ENCODE peak calls at places on chromosomes 12 and 14, in six cellular contexts. One of them, this sample, is unnamed.

GRCh38 chr12:127903146-127903545 is 363.8 kb upstream of the TMEM132C start:
- DNase-seq in AG04449: peak
- DNase-seq in NB4: no peak
- DNase-seq in cardiac muscle cell: peak
- DNase-seq in psoas muscle: no peak
- DNase-seq in GM13977: no peak
- DNase-seq in this sample: no peak

GRCh38 chr12:632102-632696 is 31.0 kb downstream of the NINJ2 start:
- DNase-seq in AG04449: peak
- DNase-seq in NB4: peak
- DNase-seq in cardiac muscle cell: peak
- DNase-seq in psoas muscle: no peak
- DNase-seq in GM13977: no peak
- DNase-seq in this sample: peak

GRCh38 chr12:19003110-19003509 is 126.4 kb upstream of the PLEKHA5 start:
- DNase-seq in AG04449: no peak
- DNase-seq in NB4: no peak
- DNase-seq in cardiac muscle cell: no peak
- DNase-seq in psoas muscle: no peak
- DNase-seq in GM13977: no peak
- DNase-seq in this sample: no peak

GRCh38 chr12:109759076-109759420 is 45.4 kb downstream of the FAM222A start:
- DNase-seq in AG04449: no peak
- DNase-seq in NB4: no peak
- DNase-seq in cardiac muscle cell: no peak
- DNase-seq in psoas muscle: peak
- DNase-seq in GM13977: no peak
- DNase-seq in this sample: no peak

GRCh38 chr12:93323625-93324165 is 54.0 kb upstream of the NUDT4 start:
- DNase-seq in AG04449: no peak
- DNase-seq in NB4: no peak
- DNase-seq in cardiac muscle cell: no peak
- DNase-seq in psoas muscle: no peak
- DNase-seq in GM13977: no peak
- DNase-seq in this sample: no peak

GRCh38 chr14:104732931-104733681 is 9.1 kb downstream of the ADSS1 start:
- DNase-seq in AG04449: no peak
- DNase-seq in NB4: no peak
- DNase-seq in cardiac muscle cell: no peak
- DNase-seq in psoas muscle: peak
- DNase-seq in GM13977: no peak
- DNase-seq in this sample: no peak

GRCh38 chr12:51976376-51977160 is 25.1 kb downstream of the ACVR1B start:
- DNase-seq in AG04449: no peak
- DNase-seq in NB4: peak
- DNase-seq in cardiac muscle cell: peak
- DNase-seq in psoas muscle: no peak
- DNase-seq in GM13977: no peak
- DNase-seq in this sample: no peak

GRCh38 chr12:95257541-95257940 is 39.9 kb downstream of the VEZT start:
- DNase-seq in AG04449: no peak
- DNase-seq in NB4: no peak
- DNase-seq in cardiac muscle cell: no peak
- DNase-seq in psoas muscle: no peak
- DNase-seq in GM13977: no peak
- DNase-seq in this sample: no peak

GRCh38 chr12:75724913-75725312 is 213.5 kb upstream of the KRR1 start:
- DNase-seq in AG04449: no peak
- DNase-seq in NB4: no peak
- DNase-seq in cardiac muscle cell: no peak
- DNase-seq in psoas muscle: no peak
- DNase-seq in GM13977: no peak
- DNase-seq in this sample: peak

GRCh38 chr14:44820230-44820964 is 141.3 kb downstream of the KLHL28 start:
- DNase-seq in AG04449: no peak
- DNase-seq in NB4: no peak
- DNase-seq in cardiac muscle cell: peak
- DNase-seq in psoas muscle: no peak
- DNase-seq in GM13977: no peak
- DNase-seq in this sample: no peak

DNA sequence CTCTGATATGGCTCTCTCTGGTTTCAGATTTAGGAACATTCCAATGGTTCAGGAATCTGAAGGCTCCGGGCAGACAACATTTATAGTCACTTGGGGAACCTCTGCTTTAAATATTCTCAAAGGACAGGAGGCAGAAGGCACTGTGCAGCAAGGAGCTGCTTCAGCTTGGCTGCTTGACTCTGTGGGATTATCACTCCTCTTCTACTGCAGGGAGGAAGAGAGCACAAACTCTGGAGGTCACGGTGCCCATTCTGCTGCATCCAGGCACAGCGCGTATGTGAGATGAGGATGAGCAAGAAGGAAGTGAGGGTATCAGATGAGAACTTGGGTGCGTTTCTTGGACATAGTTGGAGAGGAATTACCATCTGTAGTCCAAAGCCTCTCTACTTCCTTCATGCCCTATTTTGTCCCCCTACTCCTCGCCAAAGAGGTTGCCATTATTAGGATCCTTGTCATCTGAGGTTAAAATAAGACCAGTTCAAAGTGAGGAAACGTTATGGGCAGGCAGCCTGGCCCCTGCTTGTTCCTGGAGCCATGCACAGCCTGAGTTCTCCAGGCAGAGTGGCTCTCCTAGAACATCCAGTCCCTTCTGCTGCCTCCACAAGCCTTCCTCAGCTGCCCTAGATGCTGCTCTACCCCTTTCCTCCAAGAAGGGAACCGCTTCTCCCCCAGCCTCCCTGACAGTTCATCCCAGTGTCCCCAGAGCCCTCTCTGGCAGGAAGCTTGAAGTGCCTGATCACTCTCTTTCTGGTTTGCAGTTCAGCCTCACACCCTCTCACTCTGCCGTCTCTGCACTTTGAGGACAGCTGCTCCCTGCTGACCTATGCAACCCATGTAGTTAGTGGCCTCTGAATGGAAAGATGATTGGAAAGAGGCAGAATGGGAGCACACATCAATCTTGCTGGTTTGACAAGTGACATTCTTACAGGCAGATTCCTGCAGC is 12.5 kb downstream of the FGF6 start:
- DNase-seq in AG04449: no peak
- DNase-seq in NB4: peak
- DNase-seq in cardiac muscle cell: no peak
- DNase-seq in psoas muscle: peak
- DNase-seq in GM13977: no peak
- DNase-seq in this sample: no peak
- TF ChIP-seq CTCF in AG04449: no peak
- TF ChIP-seq CTCF in NB4: no peak
- TF ChIP-seq CTCF in cardiac muscle cell: no peak
- TF ChIP-seq CTCF in psoas muscle: no peak
- TF ChIP-seq CTCF in GM13977: no peak
- TF ChIP-seq CTCF in this sample: no peak

DNA sequence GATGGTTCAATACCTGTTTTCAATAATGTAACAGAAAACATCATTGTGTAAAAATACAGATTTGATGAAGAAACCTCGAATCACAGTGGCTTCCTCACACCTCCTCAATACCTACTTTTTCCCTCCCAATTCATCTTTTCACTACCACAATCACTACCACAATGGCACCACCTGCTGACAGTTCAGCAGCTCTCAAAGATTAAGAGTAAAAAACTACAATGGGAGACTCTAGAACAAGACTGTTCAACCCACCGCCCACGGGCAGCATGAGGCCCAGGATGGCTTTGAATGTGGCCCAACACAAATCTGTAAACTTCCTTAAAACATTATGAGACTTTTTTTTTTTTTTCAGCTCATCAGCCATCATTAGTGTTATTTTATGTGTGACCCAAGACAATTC is 15.2 kb downstream of the MED6 start:
- DNase-seq in AG04449: no peak
- DNase-seq in NB4: peak
- DNase-seq in cardiac muscle cell: no peak
- DNase-seq in psoas muscle: no peak
- DNase-seq in GM13977: no peak
- DNase-seq in this sample: no peak
- TF ChIP-seq CTCF in AG04449: peak
- TF ChIP-seq CTCF in NB4: no peak
- TF ChIP-seq CTCF in cardiac muscle cell: no peak
- TF ChIP-seq CTCF in psoas muscle: no peak
- TF ChIP-seq CTCF in GM13977: peak
- TF ChIP-seq CTCF in this sample: no peak

GRCh38 chr14:100022772-100023451 is 42.3 kb upstream of the EVL start:
- DNase-seq in AG04449: peak
- DNase-seq in NB4: no peak
- DNase-seq in cardiac muscle cell: no peak
- DNase-seq in psoas muscle: peak
- DNase-seq in GM13977: no peak
- DNase-seq in this sample: no peak

GRCh38 chr14:100027771-100028490 is 37.3 kb upstream of the EVL start:
- DNase-seq in AG04449: no peak
- DNase-seq in NB4: no peak
- DNase-seq in cardiac muscle cell: no peak
- DNase-seq in psoas muscle: no peak
- DNase-seq in GM13977: no peak
- DNase-seq in this sample: no peak

GRCh38 chr14:100020623-100021022 is 44.6 kb upstream of the EVL start:
- DNase-seq in AG04449: no peak
- DNase-seq in NB4: no peak
- DNase-seq in cardiac muscle cell: no peak
- DNase-seq in psoas muscle: no peak
- DNase-seq in GM13977: no peak
- DNase-seq in this sample: no peak

GRCh38 chr14:100028990-100029677 is 36.1 kb upstream of the EVL start:
- DNase-seq in AG04449: no peak
- DNase-seq in NB4: no peak
- DNase-seq in cardiac muscle cell: no peak
- DNase-seq in psoas muscle: no peak
- DNase-seq in GM13977: no peak
- DNase-seq in this sample: no peak

GRCh38 chr14:100025111-100025510 is 40.1 kb upstream of the EVL start:
- DNase-seq in AG04449: no peak
- DNase-seq in NB4: peak
- DNase-seq in cardiac muscle cell: peak
- DNase-seq in psoas muscle: no peak
- DNase-seq in GM13977: peak
- DNase-seq in this sample: no peak
- TF ChIP-seq CTCF in AG04449: peak
- TF ChIP-seq CTCF in NB4: peak
- TF ChIP-seq CTCF in cardiac muscle cell: peak
- TF ChIP-seq CTCF in psoas muscle: peak
- TF ChIP-seq CTCF in GM13977: peak
- TF ChIP-seq CTCF in this sample: peak

DNA sequence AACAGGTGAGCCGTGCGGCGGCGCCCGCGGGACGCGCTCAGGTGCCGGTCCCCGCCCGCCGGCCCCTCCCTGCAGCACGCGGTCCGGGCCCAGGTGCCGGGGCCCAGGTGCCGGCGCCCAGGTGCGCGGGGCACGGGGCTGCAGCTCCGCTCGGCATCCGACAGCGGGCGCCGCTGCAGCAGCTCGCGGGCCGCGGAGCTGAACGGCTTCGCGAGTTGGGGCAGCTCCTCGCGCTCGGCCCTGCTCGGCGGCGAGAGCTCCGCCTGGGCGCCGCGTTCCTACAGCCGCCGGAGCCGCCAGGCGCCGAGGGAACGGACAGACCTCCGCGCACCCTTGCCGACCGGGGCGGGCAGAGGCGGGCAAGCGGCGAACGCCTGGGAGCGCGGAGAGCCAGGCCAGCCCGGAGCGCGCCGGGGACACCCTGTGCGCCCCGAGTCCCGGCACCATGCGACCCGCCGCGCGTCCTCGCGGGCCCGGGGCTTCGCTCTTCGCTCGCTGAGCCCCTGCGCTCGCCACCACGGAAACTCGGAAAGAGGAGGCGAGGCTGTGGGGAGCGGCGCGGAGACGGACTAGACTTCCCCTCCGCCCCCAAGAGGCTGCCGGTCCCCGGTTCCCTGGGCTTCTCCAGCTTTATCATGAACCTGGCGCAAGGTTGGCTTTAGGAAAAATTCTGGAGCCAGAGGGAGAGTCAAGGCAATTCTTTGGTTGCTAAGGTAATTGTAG is at the start of gene RGS6:
- DNase-seq in AG04449: no peak
- DNase-seq in NB4: no peak
- DNase-seq in cardiac muscle cell: peak
- DNase-seq in psoas muscle: no peak
- DNase-seq in GM13977: peak
- DNase-seq in this sample: no peak
- TF ChIP-seq CTCF in AG04449: no peak
- TF ChIP-seq CTCF in NB4: no peak
- TF ChIP-seq CTCF in cardiac muscle cell: no peak
- TF ChIP-seq CTCF in psoas muscle: no peak
- TF ChIP-seq CTCF in GM13977: peak
- TF ChIP-seq CTCF in this sample: no peak

DNA sequence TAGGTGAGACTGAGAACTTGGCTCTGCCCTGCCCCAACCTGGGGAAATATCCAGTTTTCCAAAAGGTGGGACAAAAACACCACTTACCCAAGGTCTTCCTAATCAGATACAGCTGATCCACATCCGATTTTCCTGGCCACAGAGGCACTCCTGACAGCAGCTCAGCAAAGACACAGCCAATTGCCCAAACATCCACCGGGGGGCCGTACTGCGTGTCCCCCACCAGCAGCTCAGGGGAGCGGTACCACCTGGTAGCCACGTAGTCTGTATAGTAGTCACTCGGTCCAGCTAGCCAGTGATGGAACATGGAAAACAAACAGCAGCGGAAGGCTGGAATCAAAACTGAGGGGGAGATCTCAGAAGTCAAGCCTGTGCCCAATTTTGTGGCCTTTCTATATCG is 28.8 kb downstream of the DMAC2L start:
- DNase-seq in AG04449: no peak
- DNase-seq in NB4: no peak
- DNase-seq in cardiac muscle cell: no peak
- DNase-seq in psoas muscle: no peak
- DNase-seq in GM13977: no peak
- DNase-seq in this sample: no peak
- TF ChIP-seq CTCF in AG04449: peak
- TF ChIP-seq CTCF in NB4: peak
- TF ChIP-seq CTCF in cardiac muscle cell: no peak
- TF ChIP-seq CTCF in psoas muscle: no peak
- TF ChIP-seq CTCF in GM13977: no peak
- TF ChIP-seq CTCF in this sample: no peak

DNA sequence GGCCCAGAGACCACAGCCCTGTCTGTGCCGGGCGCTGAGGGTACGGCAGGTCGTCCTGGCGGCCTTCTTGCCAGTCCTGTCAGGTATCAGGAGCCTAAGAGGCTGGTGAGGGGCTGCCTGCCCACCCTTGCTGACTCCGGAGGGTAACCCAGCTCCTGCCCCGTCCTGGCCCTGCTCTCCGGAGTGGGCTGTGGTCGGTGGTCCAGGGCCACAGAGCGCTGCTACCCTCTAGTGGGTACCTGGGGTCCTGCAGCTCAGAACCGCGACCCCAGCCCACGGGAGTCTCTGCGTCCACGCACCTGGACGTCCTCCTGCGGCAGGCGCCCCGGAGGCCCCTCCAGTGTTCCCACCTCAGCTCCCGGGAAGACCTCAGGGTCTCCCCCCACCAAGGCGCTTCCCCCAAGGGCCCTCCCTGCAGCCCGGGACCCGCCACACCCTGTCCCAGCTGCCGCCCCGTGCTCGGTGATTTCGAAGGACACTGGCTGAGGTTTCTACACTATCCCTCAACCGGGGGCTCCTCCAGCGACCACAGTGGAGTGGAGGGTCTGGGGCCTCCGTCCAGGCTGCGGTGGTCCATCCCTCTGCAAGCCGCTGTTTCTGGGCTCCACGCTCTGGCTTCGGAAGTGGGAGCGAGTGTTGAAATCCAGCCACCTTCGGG is 75.9 kb upstream of the FBRSL1 start:
- DNase-seq in AG04449: no peak
- DNase-seq in NB4: peak
- DNase-seq in cardiac muscle cell: peak
- DNase-seq in psoas muscle: no peak
- DNase-seq in GM13977: no peak
- DNase-seq in this sample: no peak
- TF ChIP-seq CTCF in AG04449: peak
- TF ChIP-seq CTCF in NB4: peak
- TF ChIP-seq CTCF in cardiac muscle cell: peak
- TF ChIP-seq CTCF in psoas muscle: peak
- TF ChIP-seq CTCF in GM13977: peak
- TF ChIP-seq CTCF in this sample: peak